ENCODE peak calls at places on chromosomes 16 and 17, in five cellular contexts. Z is fibroblast of mammary gland; F is NCI-H1092; H is stimulated activated CD8-positive, alpha-beta memory T cell treated with anti-CD3 and anti-CD28 coated beads, Interleukin-7, amount 100 ng/mL, for 24 hours; M is progenitor cell of endocrine pancreas. U is an unnamed sample.

GRCh38 chr17:32882734-32883133 is 5.8 kb upstream of the MYO1D start:
- DNase-seq in Z (peak), F (no peak), H (no peak), M (no peak), U (no peak)

GRCh38 chr16:9797306-9797705 is 384.9 kb downstream of the GRIN2A start:
- DNase-seq in Z (peak), F (no peak), H (no peak), M (no peak), U (no peak)

GRCh38 chr16:11977206-11978041 is 890 bp downstream of the SNX29 start:
- DNase-seq in Z (peak), F (no peak), H (no peak), M (no peak), U (no peak)

GRCh38 chr16:50580180-50580771 is 32.1 kb downstream of the NKD1 start:
- DNase-seq in Z (no peak), F (no peak), H (no peak), M (no peak), U (no peak)

GRCh38 chr17:38336838-38337237 is 6.9 kb downstream of the GPR179 start:
- DNase-seq in Z (no peak), F (no peak), H (no peak), M (no peak), U (no peak)

GRCh38 chr16:17476414-17477259 is 5.9 kb upstream of the XYLT1 start:
- DNase-seq in Z (peak), F (peak), H (no peak), M (peak), U (peak)

GRCh38 chr17:27494192-27495091 is 38.2 kb downstream of the KSR1 start:
- DNase-seq in Z (peak), F (no peak), H (no peak), M (peak), U (no peak)

GRCh38 chr16:84144301-84144858 is 597 bp downstream of the HSDL1 start:
- DNase-seq in Z (peak), F (no peak), H (peak), M (peak), U (no peak)

GRCh38 chr16:55830658-55831294 is 2.1 kb downstream of the CES1 start:
- DNase-seq in Z (no peak), F (no peak), H (no peak), M (no peak), U (no peak)

GRCh38 chr17:65785109-65785508 is 223.7 kb upstream of the AXIN2 start:
- DNase-seq in Z (peak), F (no peak), H (no peak), M (no peak), U (no peak)

GRCh38 chr17:42694524-42694923 is 12.2 kb downstream of the CNTNAP1 start:
- DNase-seq in Z (no peak), F (no peak), H (no peak), M (no peak), U (no peak)

GRCh38 chr17:19338031-19338990 is 24.2 kb downstream of the B9D1 start:
- DNase-seq in Z (peak), F (no peak), H (peak), M (peak), U (no peak)

GRCh38 chr17:69967910-69968411 is 107.1 kb upstream of the KCNJ16 start:
- DNase-seq in Z (peak), F (no peak), H (no peak), M (no peak), U (no peak)

GRCh38 chr17:15108992-15109391 is 156.1 kb downstream of the PMP22 start:
- DNase-seq in Z (no peak), F (no peak), H (no peak), M (no peak), U (no peak)

GRCh38 chr17:56165017-56165720 is 11.9 kb downstream of the ANKFN1 start:
- DNase-seq in Z (peak), F (no peak), H (no peak), M (no peak), U (no peak)

GRCh38 chr16:1543085-1543896 is 9.8 kb downstream of the TMEM204 start:
- DNase-seq in Z (peak), F (no peak), H (peak), M (no peak), U (peak)

GRCh38 chr16:67396159-67396774 is 3.0 kb upstream of the TPPP3 start:
- DNase-seq in Z (peak), F (peak), H (no peak), M (no peak), U (no peak)

GRCh38 chr17:80432350-80432955 is 17.5 kb downstream of the ENDOV start:
- DNase-seq in Z (no peak), F (no peak), H (no peak), M (no peak), U (no peak)

GRCh38 chr17:80264048-80264792 is 3.6 kb downstream of the RNF213 start:
- DNase-seq in Z (no peak), F (no peak), H (no peak), M (no peak), U (no peak)

GRCh38 chr17:82917656-82918345 is 78.0 kb upstream of the ZNF750 start:
- DNase-seq in Z (no peak), F (no peak), H (no peak), M (no peak), U (no peak)

GRCh38 chr17:11446316-11446715 is 152.0 kb upstream of the DNAH9 start:
- DNase-seq in Z (no peak), F (no peak), H (no peak), M (no peak), U (no peak)

GRCh38 chr16:4733211-4733742 is 794 bp downstream of the ANKS3 start:
- DNase-seq in Z (no peak), F (no peak), H (no peak), M (no peak), U (no peak)

GRCh38 chr17:8175795-8176196 is 384 bp downstream of the TMEM107 start:
- DNase-seq in Z (no peak), F (no peak), H (no peak), M (no peak), U (no peak)